ENCODE peak calls at places on chromosomes 6 and 20, in six cellular contexts. V is COR-L47, Q is ecto neural progenitor cell, Y is B cell, S is NCI-H187 treated with DMSO at 0.1 percent for 48 hours, R is NCI-H2081 treated with DMSO at 0.1 percent for 48 hours. X is an unnamed sample.

GRCh38 chr6:43891072-43891870 is 121.3 kb downstream of the VEGFA start:
- DNase-seq in V (peak), Q (no peak), Y (no peak), S (peak), R (no peak), X (peak)

GRCh38 chr6:21726676-21727075 is 133.1 kb downstream of the SOX4 start:
- DNase-seq in V (no peak), Q (no peak), Y (no peak), S (no peak), R (no peak), X (no peak)

GRCh38 chr6:43444601-43445000 is 10.7 kb downstream of the DLK2 start:
- DNase-seq in V (no peak), Q (no peak), Y (no peak), S (no peak), R (no peak), X (no peak)

GRCh38 chr6:114315841-114316595 is 26.8 kb downstream of the HS3ST5 start:
- DNase-seq in V (no peak), Q (no peak), Y (no peak), S (no peak), R (no peak), X (no peak)

GRCh38 chr6:129498950-129499870 is 210.8 kb downstream of the ARHGAP18 start:
- DNase-seq in V (peak), Q (no peak), Y (peak), S (no peak), R (no peak), X (peak)

GRCh38 chr6:111805511-111806181 is 67.6 kb downstream of the FYN start:
- DNase-seq in V (no peak), Q (no peak), Y (no peak), S (no peak), R (no peak), X (no peak)

GRCh38 chr20:51387125-51387865 is 155.2 kb downstream of the NFATC2 start:
- DNase-seq in V (no peak), Q (no peak), Y (no peak), S (no peak), R (no peak), X (no peak)

GRCh38 chr6:11370191-11371018 is 137.9 kb upstream of the NEDD9 start:
- DNase-seq in V (no peak), Q (no peak), Y (no peak), S (no peak), R (no peak), X (no peak)

GRCh38 chr6:52691718-52692117 is 20.8 kb downstream of the TMEM14A start:
- DNase-seq in V (no peak), Q (no peak), Y (no peak), S (no peak), R (no peak), X (no peak)

GRCh38 chr6:78462728-78463127 is 404.6 kb upstream of the IRAK1BP1 start:
- DNase-seq in V (no peak), Q (no peak), Y (no peak), S (no peak), R (no peak), X (no peak)

GRCh38 chr6:72350256-72350875 is 271.5 kb upstream of the KCNQ5 start:
- DNase-seq in V (no peak), Q (no peak), Y (no peak), S (no peak), R (no peak), X (no peak)

GRCh38 chr20:1431158-1431557 is 35.5 kb downstream of the NSFL1C start:
- DNase-seq in V (no peak), Q (no peak), Y (no peak), S (no peak), R (no peak), X (no peak)

GRCh38 chr6:168684906-168685305 is 243.9 kb downstream of the SMOC2 start:
- DNase-seq in V (no peak), Q (no peak), Y (no peak), S (no peak), R (no peak), X (no peak)

GRCh38 chr20:63102720-63103375 is 96.1 kb upstream of the BHLHE23 start:
- DNase-seq in V (peak), Q (no peak), Y (peak), S (no peak), R (no peak), X (no peak)